ENCODE peak calls at places on chromosomes 12 and 14, in nine cellular contexts. S, D, M, Y, U, I, E, B and G are unnamed samples.

GRCh38 chr14:45201908-45202307 is 51.1 kb downstream of the MIS18BP1 start:
- DNase-seq in S (no peak), Y (peak), I (no peak), M (no peak), E (no peak), D (peak), U (peak), B (no peak), G (no peak)

GRCh38 chr12:49983892-49984291 is 11.1 kb downstream of the AQP6 start:
- DNase-seq in U (peak), I (peak), Y (no peak), E (no peak), D (no peak), B (no peak), M (no peak), S (no peak), G (no peak)

GRCh38 chr12:64318605-64319004 is 72.0 kb downstream of the C12orf56 start:
- DNase-seq in Y (peak), B (no peak), U (no peak), M (no peak), I (no peak), E (no peak), S (no peak), D (peak), G (no peak)

GRCh38 chr12:105168006-105168405 is 60.5 kb downstream of the WASHC4 start:
- DNase-seq in M (no peak), I (no peak), B (no peak), E (no peak), S (no peak), U (no peak), Y (no peak), D (no peak), G (no peak)

GRCh38 chr12:26250801-26251200 is 55.4 kb downstream of the SSPN start:
- DNase-seq in I (no peak), B (no peak), D (no peak), Y (no peak), S (no peak), M (no peak), U (no peak), E (no peak), G (no peak)

GRCh38 chr12:84757978-84758377 is 154.6 kb downstream of the SLC6A15 start:
- DNase-seq in M (no peak), Y (no peak), B (peak), I (no peak), D (no peak), U (no peak), E (no peak), S (no peak), G (no peak)

GRCh38 chr14:86847176-86847575 is 1145.8 kb downstream of the GALC start:
- DNase-seq in I (no peak), M (no peak), S (no peak), Y (no peak), E (no peak), D (no peak), B (no peak), U (no peak), G (no peak)

GRCh38 chr12:72346331-72346944 is 74.3 kb downstream of the TRHDE start:
- DNase-seq in B (peak), I (peak), D (no peak), M (no peak), S (peak), E (no peak), U (peak), Y (peak), G (no peak)

GRCh38 chr14:61571931-61572330 is 123.4 kb upstream of the HIF1A start:
- DNase-seq in E (no peak), Y (no peak), D (no peak), I (no peak), M (no peak), S (no peak), U (no peak), B (no peak), G (no peak)

GRCh38 chr12:111085100-111085499 is 164.7 kb upstream of the MYL2 start:
- DNase-seq in M (no peak), U (no peak), D (no peak), I (no peak), S (no peak), B (no peak), E (no peak), Y (no peak), G (no peak)

GRCh38 chr12:31008961-31009840 is 64.5 kb upstream of the DDX11 start:
- DNase-seq in U (no peak), E (peak), S (no peak), M (no peak), B (no peak), I (no peak), Y (no peak), D (no peak), G (no peak)

GRCh38 chr12:106045251-106045674 is 93.5 kb downstream of the NUAK1 start:
- DNase-seq in I (no peak), D (no peak), E (no peak), Y (no peak), U (no peak), B (no peak), S (no peak), M (no peak), G (no peak)

GRCh38 chr12:111761706-111762105 is 5.0 kb upstream of the ALDH2 start:
- DNase-seq in U (no peak), S (no peak), Y (no peak), I (no peak), B (no peak), E (peak), D (no peak), M (no peak), G (no peak)

GRCh38 chr12:17060260-17060659 is 454.3 kb upstream of the LMO3 start:
- DNase-seq in D (no peak), Y (peak), S (no peak), E (no peak), I (no peak), U (no peak), M (no peak), B (no peak), G (no peak)

GRCh38 chr12:130953783-130954543 is at the start of gene ADGRD1:
- DNase-seq in U (peak), M (no peak), S (peak), Y (peak), B (peak), I (no peak), D (no peak), E (no peak), G (peak)

GRCh38 chr12:52280796-52281560 is 6.5 kb downstream of the KRT86 start:
- DNase-seq in Y (peak), E (peak), D (no peak), B (peak), S (peak), M (peak), U (no peak), I (peak), G (no peak)

GRCh38 chr12:78928200-78929074 is 63.9 kb downstream of the SYT1 start:
- DNase-seq in B (no peak), Y (peak), S (no peak), U (no peak), I (no peak), M (no peak), D (no peak), E (no peak), G (no peak)
- TF ChIP-seq CTCF in B (no peak), Y (no peak), S (no peak), U (no peak), I (no peak), M (no peak), D (no peak), E (no peak), G (no peak)

DNA sequence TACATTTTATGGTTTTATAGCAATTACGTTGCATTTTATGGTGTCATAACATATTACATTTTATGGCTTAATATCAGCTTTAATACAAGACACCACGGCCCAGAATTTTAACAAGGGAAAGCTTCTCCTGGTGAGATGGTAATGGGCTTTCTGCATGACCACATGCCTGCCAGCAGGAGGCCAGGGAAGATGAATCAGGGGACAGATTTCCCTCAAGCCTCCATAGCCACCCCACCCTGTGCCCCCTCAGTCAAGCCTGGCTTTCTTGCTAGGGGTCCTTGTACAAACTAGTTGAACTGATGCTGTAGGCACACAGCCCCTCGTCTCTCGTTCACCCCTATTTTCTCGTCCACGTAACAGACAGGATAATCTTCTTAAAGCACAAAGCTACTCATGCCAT is 56.6 kb downstream of the HSPB8 start:
- DNase-seq in E (no peak), D (no peak), S (no peak), I (no peak), Y (peak), B (no peak), U (peak), M (no peak), G (no peak)
- TF ChIP-seq CTCF in E (no peak), D (no peak), S (no peak), I (no peak), Y (no peak), B (no peak), U (no peak), M (no peak), G (no peak)

GRCh38 chr14:105168496-105168978 is at the start of gene JAG2:
- DNase-seq in Y (peak), M (no peak), U (peak), B (no peak), D (no peak), I (no peak), S (no peak), E (no peak), G (no peak)

GRCh38 chr14:105167303-105168092 is 1.1 kb downstream of the JAG2 start:
- DNase-seq in E (no peak), M (no peak), U (peak), S (no peak), Y (no peak), D (peak), B (no peak), I (no peak), G (no peak)

GRCh38 chr14:105169776-105170655 is 1.4 kb upstream of the JAG2 start:
- DNase-seq in Y (no peak), U (no peak), B (no peak), E (no peak), I (no peak), M (no peak), S (no peak), D (no peak), G (no peak)

GRCh38 chr14:105168093-105168420 is 519 bp downstream of the JAG2 start:
- DNase-seq in E (no peak), B (no peak), Y (no peak), U (no peak), D (no peak), M (no peak), I (no peak), S (no peak), G (no peak)

GRCh38 chr14:105168979-105169507 is 467 bp upstream of the JAG2 start:
- DNase-seq in Y (peak), M (no peak), U (peak), D (peak), S (no peak), B (no peak), E (no peak), I (no peak), G (no peak)
- TF ChIP-seq CTCF in Y (peak), M (no peak), U (peak), D (peak), S (no peak), B (peak), E (peak), I (peak), G (peak)

DNA sequence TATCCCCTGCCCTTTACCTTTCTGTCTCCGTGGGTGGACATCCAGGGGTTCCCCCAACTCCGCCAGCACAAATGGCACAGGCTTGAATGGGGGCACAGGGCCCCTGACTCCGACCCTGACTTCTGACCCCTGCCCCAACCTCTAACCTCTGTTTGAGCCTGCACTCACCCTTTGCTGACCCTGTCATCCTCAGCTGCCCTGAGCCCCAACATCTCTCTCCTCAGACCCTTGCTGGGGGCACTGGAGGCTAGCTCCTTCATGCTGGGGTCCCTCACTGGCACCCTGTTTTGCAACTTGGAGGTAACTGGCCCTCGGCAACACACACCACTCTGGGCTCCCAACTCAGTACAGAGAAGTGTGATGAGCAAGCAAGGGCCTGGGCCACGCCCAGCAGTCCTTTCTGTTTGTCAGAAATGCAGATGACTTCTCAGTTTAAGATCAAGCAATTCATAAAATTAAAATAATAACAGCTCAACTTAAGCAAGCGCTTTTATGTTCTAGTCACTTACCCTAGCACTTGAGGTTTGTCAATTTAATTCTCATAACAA is 2.1 kb downstream of the IFI27 start:
- DNase-seq in E (no peak), I (no peak), M (peak), U (no peak), S (no peak), Y (no peak), D (no peak), B (no peak), G (no peak)
- TF ChIP-seq CTCF in E (no peak), I (no peak), M (no peak), U (no peak), S (no peak), Y (no peak), D (no peak), B (no peak), G (no peak)

GRCh38 chr12:42792265-42792664 is 202.7 kb upstream of the PRICKLE1 start:
- DNase-seq in B (no peak), S (no peak), I (no peak), E (no peak), Y (no peak), U (peak), D (no peak), M (no peak), G (no peak)
- TF ChIP-seq CTCF in B (no peak), S (no peak), I (peak), E (no peak), Y (no peak), U (peak), D (no peak), M (no peak), G (no peak)

GRCh38 chr12:19893514-19893913 is 454.2 kb downstream of the AEBP2 start:
- DNase-seq in D (no peak), U (no peak), Y (peak), I (no peak), B (no peak), S (no peak), E (no peak), M (no peak), G (no peak)
- TF ChIP-seq CTCF in D (peak), U (peak), Y (peak), I (peak), B (no peak), S (no peak), E (no peak), M (no peak), G (no peak)